ENCODE peak calls at places on chromosome 16, in seven cellular contexts. One of them, this sample, is unnamed.

GRCh38 chr16:52649870-52650269 is 102.9 kb upstream of the TOX3 start:
- DNase-seq in M059J: no peak
- DNase-seq in fibroblast of the conjunctiva: no peak
- DNase-seq in CD8-positive, alpha-beta memory T cell: no peak
- DNase-seq in heart left ventricle: no peak
- DNase-seq in germinal center: no peak
- DNase-seq in activated T-helper 1 cell treated with Interleukin-2 at 50 U/mL for 16 hours: no peak
- DNase-seq in this sample: no peak

GRCh38 chr16:85651822-85652430 is 36.8 kb downstream of the GINS2 start:
- DNase-seq in M059J: peak; percentile 18
- DNase-seq in fibroblast of the conjunctiva: no peak
- DNase-seq in CD8-positive, alpha-beta memory T cell: no peak
- DNase-seq in heart left ventricle: no peak
- DNase-seq in germinal center: no peak
- DNase-seq in activated T-helper 1 cell treated with Interleukin-2 at 50 U/mL for 16 hours: no peak
- DNase-seq in this sample: no peak

GRCh38 chr16:11795887-11796226 is 1.2 kb downstream of the ZC3H7A start:
- DNase-seq in M059J: no peak
- DNase-seq in fibroblast of the conjunctiva: no peak
- DNase-seq in CD8-positive, alpha-beta memory T cell: no peak
- DNase-seq in heart left ventricle: peak; percentile 29
- DNase-seq in germinal center: no peak
- DNase-seq in activated T-helper 1 cell treated with Interleukin-2 at 50 U/mL for 16 hours: no peak
- DNase-seq in this sample: no peak

GRCh38 chr16:57150682-57151330 is 35.0 kb downstream of the PSME3IP1 start:
- DNase-seq in M059J: no peak
- DNase-seq in fibroblast of the conjunctiva: no peak
- DNase-seq in CD8-positive, alpha-beta memory T cell: no peak
- DNase-seq in heart left ventricle: no peak
- DNase-seq in germinal center: no peak
- DNase-seq in activated T-helper 1 cell treated with Interleukin-2 at 50 U/mL for 16 hours: no peak
- DNase-seq in this sample: no peak

GRCh38 chr16:29926675-29927522 is 873 bp upstream of the KCTD13 start:
- DNase-seq in M059J: peak; percentile 38
- DNase-seq in fibroblast of the conjunctiva: no peak
- DNase-seq in CD8-positive, alpha-beta memory T cell: no peak
- DNase-seq in heart left ventricle: no peak
- DNase-seq in germinal center: no peak
- DNase-seq in activated T-helper 1 cell treated with Interleukin-2 at 50 U/mL for 16 hours: no peak
- DNase-seq in this sample: no peak

GRCh38 chr16:67883872-67884261 is 818 bp upstream of the NRN1L start:
- DNase-seq in M059J: peak; percentile 42
- DNase-seq in fibroblast of the conjunctiva: no peak
- DNase-seq in CD8-positive, alpha-beta memory T cell: peak; percentile 80
- DNase-seq in heart left ventricle: peak; percentile 80
- DNase-seq in germinal center: peak; percentile 85
- DNase-seq in activated T-helper 1 cell treated with Interleukin-2 at 50 U/mL for 16 hours: peak; percentile 59
- DNase-seq in this sample: no peak

GRCh38 chr16:86880316-86881117 is 302.2 kb downstream of the FOXL1 start:
- DNase-seq in M059J: peak; percentile 30
- DNase-seq in fibroblast of the conjunctiva: no peak
- DNase-seq in CD8-positive, alpha-beta memory T cell: no peak
- DNase-seq in heart left ventricle: no peak
- DNase-seq in germinal center: no peak
- DNase-seq in activated T-helper 1 cell treated with Interleukin-2 at 50 U/mL for 16 hours: no peak
- DNase-seq in this sample: no peak

GRCh38 chr16:82700541-82701240 is 73.9 kb downstream of the CDH13 start:
- DNase-seq in M059J: peak; percentile 83
- DNase-seq in fibroblast of the conjunctiva: no peak
- DNase-seq in CD8-positive, alpha-beta memory T cell: no peak
- DNase-seq in heart left ventricle: no peak
- DNase-seq in germinal center: no peak
- DNase-seq in activated T-helper 1 cell treated with Interleukin-2 at 50 U/mL for 16 hours: no peak
- DNase-seq in this sample: no peak

GRCh38 chr16:4535627-4536108 is 2.9 kb downstream of the CDIP1 start:
- DNase-seq in M059J: no peak
- DNase-seq in fibroblast of the conjunctiva: no peak
- DNase-seq in CD8-positive, alpha-beta memory T cell: no peak
- DNase-seq in heart left ventricle: no peak
- DNase-seq in germinal center: no peak
- DNase-seq in activated T-helper 1 cell treated with Interleukin-2 at 50 U/mL for 16 hours: no peak
- DNase-seq in this sample: no peak

GRCh38 chr16:85221081-85221809 is 109.0 kb upstream of the CIBAR2 start:
- DNase-seq in M059J: no peak
- DNase-seq in fibroblast of the conjunctiva: no peak
- DNase-seq in CD8-positive, alpha-beta memory T cell: no peak
- DNase-seq in heart left ventricle: no peak
- DNase-seq in germinal center: no peak
- DNase-seq in activated T-helper 1 cell treated with Interleukin-2 at 50 U/mL for 16 hours: no peak
- DNase-seq in this sample: no peak